ENCODE peak calls at places on chromosomes 12 and 14, in seven cellular contexts. Q is H9, K is IMR-90, L is mesendoderm, T is mesenchymal stem cell, A is H1, B is trophoblast cell. D is an unnamed sample.

GRCh38 chr14:71628433-71628832 is 303.8 kb upstream of the RGS6 start:
- DNase-seq in Q (no peak), K (no peak), L (no peak), T (no peak), A (no peak), B (no peak), D (no peak)

GRCh38 chr12:57008113-57008687 is 1.9 kb upstream of the ZBTB39 start:
- DNase-seq in Q (no peak), K (peak), L (peak), T (peak), A (no peak), B (peak), D (peak)

GRCh38 chr14:72742682-72743195 is 151.2 kb downstream of the DPF3 start:
- DNase-seq in Q (no peak), K (no peak), L (no peak), T (no peak), A (no peak), B (no peak), D (no peak)

GRCh38 chr14:65211341-65211987 is 109.1 kb upstream of the MAX start:
- DNase-seq in Q (no peak), K (peak), L (no peak), T (peak), A (no peak), B (peak), D (no peak)

GRCh38 chr12:29564925-29565324 is 67.4 kb upstream of the OVCH1 start:
- DNase-seq in Q (no peak), K (no peak), L (no peak), T (no peak), A (no peak), B (no peak), D (no peak)

GRCh38 chr12:125185740-125186470 is 120.7 kb downstream of the AACS start:
- DNase-seq in Q (peak), K (peak), L (peak), T (peak), A (no peak), B (peak), D (peak)

GRCh38 chr12:33678221-33678964 is 238.8 kb upstream of the SYT10 start:
- DNase-seq in Q (no peak), K (no peak), L (no peak), T (no peak), A (no peak), B (no peak), D (no peak)

GRCh38 chr12:6753772-6754356 is 923 bp upstream of the MLF2 start:
- DNase-seq in Q (no peak), K (no peak), L (no peak), T (no peak), A (no peak), B (no peak), D (no peak)

GRCh38 chr12:102948941-102949352 is 8.5 kb upstream of the ASCL1 start:
- DNase-seq in Q (peak), K (peak), L (peak), T (peak), A (no peak), B (peak), D (no peak)

GRCh38 chr12:14850929-14851663 is 7.8 kb upstream of the ART4 start:
- DNase-seq in Q (no peak), K (no peak), L (no peak), T (no peak), A (no peak), B (no peak), D (no peak)

GRCh38 chr12:46585854-46586621 is 213.5 kb upstream of the SLC38A2 start:
- DNase-seq in Q (peak), K (peak), L (peak), T (peak), A (peak), B (no peak), D (peak)

GRCh38 chr12:29782821-29783772 is 645 bp downstream of the TMTC1 start:
- DNase-seq in Q (peak), K (peak), L (peak), T (peak), A (no peak), B (peak), D (peak)

GRCh38 chr14:91996951-91997371 is 42.9 kb downstream of the TRIP11 start:
- DNase-seq in Q (no peak), K (peak), L (peak), T (peak), A (no peak), B (peak), D (peak)

GRCh38 chr14:69073429-69073828 is 79.5 kb downstream of the DCAF5 start:
- DNase-seq in Q (no peak), K (no peak), L (no peak), T (no peak), A (no peak), B (no peak), D (no peak)

GRCh38 chr12:28107679-28108078 is 82.6 kb upstream of the CCDC91 start:
- DNase-seq in Q (no peak), K (no peak), L (no peak), T (no peak), A (no peak), B (no peak), D (no peak)

GRCh38 chr14:25237845-25238244 is 187.9 kb upstream of the STXBP6 start:
- DNase-seq in Q (peak), K (peak), L (peak), T (no peak), A (peak), B (no peak), D (peak)

GRCh38 chr14:105487449-105487985 is 831 bp downstream of the CRIP1 start:
- DNase-seq in Q (no peak), K (no peak), L (no peak), T (no peak), A (no peak), B (peak), D (no peak)

GRCh38 chr12:44875417-44875953 is 630 bp downstream of the NELL2 start:
- DNase-seq in Q (peak), K (no peak), L (peak), T (no peak), A (no peak), B (no peak), D (peak)

GRCh38 chr14:68084256-68084655 is 264.7 kb downstream of the RAD51B start:
- DNase-seq in Q (no peak), K (peak), L (peak), T (peak), A (no peak), B (no peak), D (no peak)

GRCh38 chr12:24773996-24774395 is 174.9 kb downstream of the BCAT1 start:
- DNase-seq in Q (no peak), K (no peak), L (no peak), T (no peak), A (no peak), B (no peak), D (no peak)

GRCh38 chr12:122584177-122584576 is 57.1 kb downstream of the KNTC1 start:
- DNase-seq in Q (no peak), K (no peak), L (no peak), T (no peak), A (no peak), B (peak), D (no peak)

GRCh38 chr12:1117371-1117770 is 126.3 kb downstream of the ERC1 start:
- DNase-seq in Q (no peak), K (peak), L (no peak), T (no peak), A (no peak), B (no peak), D (no peak)

GRCh38 chr12:50504798-50505385 is at the start of gene DIP2B:
- DNase-seq in Q (peak), K (peak), L (peak), T (peak), A (peak), B (peak), D (peak)

GRCh38 chr12:49088932-49089330 is 5.7 kb downstream of the DHH start:
- DNase-seq in Q (no peak), K (no peak), L (no peak), T (no peak), A (no peak), B (no peak), D (no peak)

GRCh38 chr12:57476162-57476992 is 3.3 kb downstream of the ARHGAP9 start:
- DNase-seq in Q (peak), K (no peak), L (no peak), T (no peak), A (no peak), B (no peak), D (no peak)

GRCh38 chr12:49748306-49748705 is 6.9 kb downstream of the TMBIM6 start:
- DNase-seq in Q (no peak), K (peak), L (peak), T (peak), A (no peak), B (peak), D (no peak)

GRCh38 chr14:41280745-41281144 is 325.9 kb upstream of the LRFN5 start:
- DNase-seq in Q (no peak), K (no peak), L (peak), T (peak), A (no peak), B (peak), D (no peak)

GRCh38 chr12:12461923-12462315 is 100.7 kb downstream of the DUSP16 start:
- DNase-seq in Q (no peak), K (no peak), L (no peak), T (no peak), A (no peak), B (no peak), D (no peak)
- H3K4ac ChIP-seq in Q (no peak), K (no peak), L (no peak), T (no peak), A (no peak), B (no peak), D (no peak)

DNA sequence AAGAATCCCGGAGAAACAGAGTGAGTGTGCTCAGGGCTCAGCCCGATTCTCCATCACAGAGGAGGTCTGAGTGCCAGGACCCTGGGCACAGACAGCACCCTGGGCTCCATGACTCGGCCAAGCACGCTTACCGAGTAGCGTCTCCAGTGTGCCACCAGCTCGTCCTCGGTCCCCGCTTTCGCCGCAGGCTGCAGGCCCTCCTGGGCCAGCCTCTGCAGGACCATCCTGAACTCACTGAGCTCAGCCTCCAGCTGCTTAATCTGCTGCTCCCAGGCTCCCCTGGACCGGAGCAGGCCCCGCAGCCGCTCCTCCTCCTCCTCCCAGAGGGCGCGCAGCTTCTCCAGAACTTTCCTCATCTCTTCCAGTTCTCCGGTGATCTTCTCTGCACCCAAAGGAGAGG is 61.2 kb downstream of the SYNE3 start:
- DNase-seq in Q (no peak), K (no peak), L (no peak), T (no peak), A (no peak), B (no peak), D (no peak)
- H3K4ac ChIP-seq in Q (no peak), K (no peak), L (no peak), T (no peak), A (no peak), B (no peak), D (no peak)

GRCh38 chr14:36857136-36857535 is 195.5 kb downstream of the PAX9 start:
- DNase-seq in Q (no peak), K (no peak), L (no peak), T (no peak), A (peak), B (no peak), D (no peak)

GRCh38 chr14:36856095-36856878 is 194.6 kb downstream of the PAX9 start:
- DNase-seq in Q (no peak), K (no peak), L (no peak), T (no peak), A (no peak), B (no peak), D (no peak)

GRCh38 chr14:36863271-36863670 is 201.6 kb downstream of the PAX9 start:
- DNase-seq in Q (no peak), K (no peak), L (no peak), T (no peak), A (no peak), B (no peak), D (no peak)

GRCh38 chr14:36857842-36858445 is 196.3 kb downstream of the PAX9 start:
- DNase-seq in Q (no peak), K (no peak), L (no peak), T (no peak), A (no peak), B (no peak), D (no peak)

GRCh38 chr14:36859119-36859518 is 197.5 kb downstream of the PAX9 start:
- DNase-seq in Q (no peak), K (no peak), L (no peak), T (no peak), A (no peak), B (no peak), D (no peak)
- H3K4ac ChIP-seq in Q (no peak), K (no peak), L (no peak), T (no peak), A (no peak), B (no peak), D (no peak)

DNA sequence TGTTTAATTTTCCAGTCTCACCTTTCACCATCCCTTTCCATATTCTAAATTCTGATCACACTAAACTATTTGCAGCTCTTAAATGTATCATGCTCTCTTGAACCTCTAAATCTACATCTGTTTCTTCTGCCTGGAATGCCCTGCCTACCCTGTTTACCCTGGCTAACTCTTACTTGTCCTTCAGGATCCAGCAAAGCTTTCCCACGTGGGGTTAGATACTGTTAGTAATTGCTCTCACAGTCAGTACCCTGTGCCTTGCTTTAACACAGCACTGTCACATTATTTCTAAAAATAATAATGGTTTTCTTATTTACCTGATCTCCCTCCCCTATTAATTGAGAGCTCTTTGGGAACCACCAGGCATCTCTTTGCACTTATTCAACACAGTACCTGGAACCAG is 333.0 kb downstream of the CEP128 start:
- DNase-seq in Q (no peak), K (no peak), L (no peak), T (no peak), A (no peak), B (no peak), D (no peak)
- H3K4ac ChIP-seq in Q (no peak), K (peak), L (no peak), T (peak), A (no peak), B (no peak), D (no peak)

D was measured in neuronal stem cell.